ENCODE peak calls at places on chromosomes 6 and 20, in ten cellular contexts. D is activated naive CD4-positive, alpha-beta T cell treated with anti-CD3 and anti-CD28 coated beads, Interleukin-2, amount 50 U/mL, for 72 hours; K is pancreas; F is B cell; R is SK-N-SH treated with all-trans-retinoic acid at 6 μM for 48 hours; Y is activated naive CD8-positive, alpha-beta T cell treated with anti-CD3 and anti-CD28 coated beads, Interleukin-2, amount 10 ng/mL, durations not matched to agents 7 days and 5 days; G is right lobe of liver; L is CD4-positive, CD25-positive, alpha-beta regulatory T cell; U is HCT116; S is GM23338. X is an unnamed sample.
A peak's percentile ranks its signal among the peaks of the same experiment; 100 is the strongest.

GRCh38 chr6:86937219-86938079 is at the start of gene HTR1E:
- ATAC-seq in L (no peak), U (peak; percentile 91), S (peak; percentile 82), D (peak; percentile 72), K (peak; percentile 96), Y (no peak), G (peak; percentile 79), R (peak; percentile 92), F (no peak), X (no peak)

GRCh38 chr6:56798163-56798562 is 155.5 kb upstream of the DST start:
- ATAC-seq in U (no peak), R (peak; percentile 63), G (no peak), K (no peak), Y (no peak), L (no peak), D (no peak), S (no peak), F (no peak), X (no peak)

GRCh38 chr6:170222498-170223471 is 68.1 kb downstream of the DLL1 start:
- ATAC-seq in F (no peak), S (no peak), L (no peak), U (no peak), D (no peak), G (no peak), R (no peak), Y (peak; percentile 48), K (no peak), X (no peak)

GRCh38 chr6:19303381-19303780 is 533.8 kb upstream of the ID4 start:
- ATAC-seq in L (no peak), D (no peak), S (no peak), F (no peak), G (no peak), U (no peak), Y (no peak), R (no peak), K (peak; percentile 84), X (peak; percentile 17)

GRCh38 chr20:47684306-47685080 is 100.8 kb downstream of the SULF2 start:
- ATAC-seq in R (no peak), L (no peak), Y (no peak), U (no peak), S (no peak), K (no peak), G (no peak), D (no peak), F (no peak), X (no peak)

GRCh38 chr6:110173506-110174132 is 5.9 kb downstream of the WASF1 start:
- ATAC-seq in D (no peak), R (peak; percentile 56), G (no peak), L (no peak), F (no peak), U (no peak), Y (no peak), S (peak; percentile 66), K (no peak), X (no peak)

GRCh38 chr6:22194188-22194921 is 102.5 kb downstream of the PRL start:
- ATAC-seq in D (no peak), S (no peak), U (no peak), F (no peak), R (no peak), L (no peak), Y (no peak), K (no peak), G (no peak), X (no peak)

GRCh38 chr20:2005359-2005758 is 11.5 kb upstream of the PDYN start:
- ATAC-seq in L (no peak), G (no peak), D (peak; percentile 95), F (no peak), R (no peak), K (no peak), Y (no peak), S (no peak), U (no peak), X (peak; percentile 35)

GRCh38 chr6:162178266-162178665 is 549.3 kb downstream of the PRKN start:
- ATAC-seq in S (no peak), L (no peak), G (no peak), R (no peak), F (no peak), U (no peak), D (no peak), Y (no peak), K (no peak), X (no peak)

GRCh38 chr6:88916615-88917198 is 46.7 kb downstream of the RNGTT start:
- ATAC-seq in G (no peak), S (no peak), D (no peak), K (no peak), Y (peak; percentile 89), R (no peak), U (no peak), F (no peak), L (peak; percentile 48), X (peak; percentile 96)

X was measured in esophagus mucosa.